ENCODE peak calls at places on chromosomes 16 and 17, in six cellular contexts. G is pancreas; P is heart right ventricle; C is stimulated activated CD4-positive, alpha-beta T cell treated with anti-CD3 and anti-CD28 coated beads, Interleukin-4, amount 100 ng/mL, for 24 hours; V is small intestine; E is AG09309. J is an unnamed sample.
A peak's percentile ranks its signal among the peaks of the same experiment; 100 is the strongest.

GRCh38 chr17:74766413-74766812 is 9.7 kb downstream of the NAT9 start:
- DNase-seq in E (no peak), V (no peak), P (no peak), G (no peak), C (no peak), J (no peak)

GRCh38 chr17:49746791-49747490 is 17.0 kb downstream of the FAM117A start:
- DNase-seq in C (no peak), P (no peak), E (no peak), G (no peak), V (peak; percentile 36), J (no peak)

GRCh38 chr16:81313731-81314602 is 795 bp upstream of the GAN start:
- DNase-seq in C (peak; percentile 6), V (peak; percentile 12), G (no peak), P (no peak), E (no peak), J (no peak)

GRCh38 chr16:85557083-85557975 is 55.8 kb upstream of the GSE1 start:
- DNase-seq in G (peak; percentile 61), V (peak; percentile 77), E (no peak), P (no peak), C (peak; percentile 46), J (no peak)

GRCh38 chr17:64343833-64344637 is 46.6 kb downstream of the PECAM1 start:
- DNase-seq in V (no peak), E (peak; percentile 45), G (peak; percentile 60), C (peak; percentile 22), P (peak; percentile 81), J (no peak)

GRCh38 chr16:11795887-11796226 is 1.2 kb downstream of the ZC3H7A start:
- DNase-seq in C (no peak), E (no peak), G (no peak), V (no peak), P (no peak), J (no peak)

GRCh38 chr17:69047368-69048263 is 13.1 kb downstream of the ABCA9 start:
- DNase-seq in P (peak; percentile 37), E (peak; percentile 47), C (no peak), V (peak; percentile 93), G (peak; percentile 81), J (no peak)

GRCh38 chr16:86193528-86194193 is 294.7 kb downstream of the IRF8 start:
- DNase-seq in C (no peak), G (no peak), P (no peak), E (no peak), V (no peak), J (no peak)

GRCh38 chr16:19746561-19746960 is 28.5 kb downstream of the IQCK start:
- DNase-seq in C (no peak), V (no peak), G (no peak), P (no peak), E (no peak), J (no peak)

GRCh38 chr16:67667817-67668494 is 1.3 kb downstream of the C16orf86 start:
- DNase-seq in V (peak; percentile 84), E (peak; percentile 67), C (peak; percentile 84), P (peak; percentile 82), G (peak; percentile 90), J (peak; percentile 85)

GRCh38 chr17:76585649-76586593 is at the start of gene ST6GALNAC2:
- DNase-seq in V (peak; percentile 66), E (no peak), G (peak; percentile 70), P (peak; percentile 69), C (peak; percentile 24), J (peak; percentile 55)

GRCh38 chr17:57050303-57050702 is 34.7 kb upstream of the AKAP1 start:
- DNase-seq in V (no peak), P (no peak), E (no peak), C (no peak), G (no peak), J (no peak)

GRCh38 chr17:81241648-81242420 is 2.7 kb downstream of the NDUFAF8 start:
- DNase-seq in P (peak; percentile 60), G (peak; percentile 43), C (peak; percentile 65), V (no peak), E (no peak), J (peak; percentile 69)

GRCh38 chr17:63819131-63819530 is 8.1 kb upstream of the PSMC5 start:
- DNase-seq in C (no peak), P (no peak), V (no peak), G (no peak), E (no peak), J (no peak)

GRCh38 chr16:2476345-2476720 is 1.4 kb downstream of the TBC1D24 start:
- DNase-seq in P (no peak), G (no peak), E (no peak), C (no peak), V (no peak), J (no peak)

GRCh38 chr16:50781043-50781442 is 39.2 kb downstream of the CYLD start:
- DNase-seq in V (no peak), P (no peak), E (no peak), G (no peak), C (peak; percentile 29), J (no peak)

GRCh38 chr17:55747209-55747608 is 3.6 kb upstream of the PCTP start:
- DNase-seq in P (no peak), V (no peak), G (no peak), E (no peak), C (no peak), J (no peak)

GRCh38 chr16:2450535-2450934 is 9.4 kb upstream of the TEDC2 start:
- DNase-seq in V (no peak), G (no peak), C (no peak), E (no peak), P (no peak), J (peak; percentile 55)

GRCh38 chr16:21570676-21571017 is 28.7 kb upstream of the METTL9 start:
- DNase-seq in G (no peak), C (no peak), P (no peak), E (no peak), V (no peak), J (no peak)

GRCh38 chr17:37520174-37520573 is 30.5 kb downstream of the DUSP14 start:
- DNase-seq in C (no peak), P (no peak), G (no peak), E (no peak), V (no peak), J (no peak)

J was measured in frontal cortex.